ENCODE peak calls at places on chromosomes 13 and 19, in eight cellular contexts. J is neural crest cell, F is progenitor cell of endocrine pancreas, M is astrocyte of the spinal cord, G is thoracic aorta, T is AG09319, S is H9, V is mesothelial cell of epicardium. R is an unnamed sample.

GRCh38 chr19:39264306-39265290 is 3.6 kb upstream of the IFNL2 start:
- DNase-seq in F (no peak), S (peak; percentile 67), V (no peak), T (no peak), G (no peak), M (no peak), J (peak; percentile 28), R (no peak)

GRCh38 chr19:10812902-10813404 is 23.1 kb downstream of the TMED1 start:
- DNase-seq in J (no peak), V (no peak), S (no peak), F (no peak), M (peak; percentile 91), T (peak; percentile 81), G (peak; percentile 40), R (peak; percentile 92)

GRCh38 chr13:59960683-59961082 is 203.0 kb downstream of the DIAPH3 start:
- DNase-seq in M (no peak), G (no peak), J (no peak), S (no peak), F (no peak), T (no peak), V (no peak), R (no peak)

GRCh38 chr13:94711561-94712286 is 621 bp downstream of the SOX21 start:
- DNase-seq in J (peak; percentile 36), M (peak; percentile 43), G (no peak), S (peak; percentile 54), V (peak; percentile 47), F (peak; percentile 22), T (no peak), R (no peak)

GRCh38 chr13:78382481-78382880 is 220.9 kb downstream of the POU4F1 start:
- DNase-seq in M (no peak), F (no peak), T (no peak), S (no peak), J (no peak), V (no peak), G (no peak), R (no peak)

GRCh38 chr19:47681388-47681787 is 31.8 kb upstream of the EHD2 start:
- DNase-seq in S (no peak), M (no peak), J (no peak), T (no peak), V (no peak), G (no peak), F (no peak), R (no peak)

GRCh38 chr19:4556574-4557185 is 2.8 kb downstream of the SEMA6B start:
- DNase-seq in V (no peak), J (peak; percentile 43), G (no peak), S (peak; percentile 92), M (no peak), T (no peak), F (no peak), R (no peak)

GRCh38 chr19:283395-283794 is 7.8 kb downstream of the PLPP2 start:
- DNase-seq in J (no peak), M (no peak), F (no peak), G (no peak), S (no peak), T (no peak), V (no peak), R (no peak)

GRCh38 chr13:67966065-67966464 is 735.9 kb upstream of the PCDH9 start:
- DNase-seq in S (no peak), V (no peak), F (no peak), J (no peak), T (no peak), G (no peak), M (no peak), R (no peak)

GRCh38 chr19:46202426-46202825 is 27.1 kb upstream of the IGFL1 start:
- DNase-seq in S (no peak), M (no peak), V (no peak), T (no peak), J (no peak), G (no peak), F (no peak), R (no peak)

GRCh38 chr19:6676288-6676687 is 6.3 kb upstream of the TNFSF14 start:
- DNase-seq in S (no peak), V (no peak), M (no peak), J (no peak), F (no peak), G (no peak), T (no peak), R (no peak)

GRCh38 chr19:6677495-6677894 is 7.5 kb upstream of the TNFSF14 start:
- DNase-seq in F (no peak), S (peak; percentile 47), G (no peak), J (no peak), M (no peak), V (no peak), T (no peak), R (no peak)

GRCh38 chr19:6672693-6673290 is 2.8 kb upstream of the TNFSF14 start:
- DNase-seq in S (no peak), F (no peak), J (no peak), G (no peak), M (no peak), T (no peak), V (no peak), R (no peak)

GRCh38 chr19:6671960-6672359 is 2.0 kb upstream of the TNFSF14 start:
- DNase-seq in S (no peak), T (no peak), J (no peak), F (no peak), G (no peak), M (no peak), V (no peak), R (no peak)

GRCh38 chr19:6674868-6675305 is 4.9 kb upstream of the TNFSF14 start:
- DNase-seq in G (no peak), V (no peak), T (peak; percentile 12), S (peak; percentile 85), M (peak; percentile 43), J (peak; percentile 6), F (no peak), R (peak; percentile 54)
- TF ChIP-seq CTCF in G (no peak), V (no peak), T (no peak), S (no peak), M (no peak), J (no peak), F (no peak), R (no peak)

DNA sequence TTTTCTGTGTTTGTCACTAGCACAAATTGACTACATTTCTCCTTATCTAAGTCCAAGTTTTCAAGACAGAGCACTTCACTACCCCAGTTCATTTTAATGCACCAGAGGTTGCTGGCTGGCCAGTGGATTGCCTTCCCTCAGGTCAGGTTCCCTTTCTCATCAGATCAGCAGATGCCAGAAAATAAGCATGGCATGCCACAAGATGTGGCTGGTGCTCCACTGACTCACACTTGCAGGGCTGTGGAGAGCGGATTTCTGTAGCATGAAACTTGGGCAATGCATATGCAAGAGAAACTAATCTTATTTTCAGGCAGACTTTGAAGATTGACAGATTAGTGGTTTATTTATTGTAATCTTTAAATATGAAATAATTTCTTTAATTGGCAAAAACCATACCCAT is 79.5 kb downstream of the RUBCNL start:
- DNase-seq in F (no peak), G (no peak), S (no peak), M (peak; percentile 15), V (no peak), T (no peak), J (no peak), R (no peak)
- TF ChIP-seq CTCF in F (no peak), G (no peak), S (no peak), M (no peak), V (no peak), T (no peak), J (no peak), R (no peak)

GRCh38 chr13:25088562-25089221 is 7.2 kb upstream of the PABPC3 start:
- DNase-seq in G (no peak), S (no peak), F (no peak), J (no peak), T (no peak), M (no peak), V (no peak), R (no peak)

GRCh38 chr13:25084101-25084500 is 11.8 kb upstream of the PABPC3 start:
- DNase-seq in M (no peak), T (no peak), G (no peak), V (no peak), F (no peak), S (no peak), J (no peak), R (no peak)

GRCh38 chr13:25080773-25081172 is 15.2 kb upstream of the PABPC3 start:
- DNase-seq in G (no peak), F (no peak), T (no peak), M (no peak), J (no peak), S (no peak), V (no peak), R (no peak)

DNA sequence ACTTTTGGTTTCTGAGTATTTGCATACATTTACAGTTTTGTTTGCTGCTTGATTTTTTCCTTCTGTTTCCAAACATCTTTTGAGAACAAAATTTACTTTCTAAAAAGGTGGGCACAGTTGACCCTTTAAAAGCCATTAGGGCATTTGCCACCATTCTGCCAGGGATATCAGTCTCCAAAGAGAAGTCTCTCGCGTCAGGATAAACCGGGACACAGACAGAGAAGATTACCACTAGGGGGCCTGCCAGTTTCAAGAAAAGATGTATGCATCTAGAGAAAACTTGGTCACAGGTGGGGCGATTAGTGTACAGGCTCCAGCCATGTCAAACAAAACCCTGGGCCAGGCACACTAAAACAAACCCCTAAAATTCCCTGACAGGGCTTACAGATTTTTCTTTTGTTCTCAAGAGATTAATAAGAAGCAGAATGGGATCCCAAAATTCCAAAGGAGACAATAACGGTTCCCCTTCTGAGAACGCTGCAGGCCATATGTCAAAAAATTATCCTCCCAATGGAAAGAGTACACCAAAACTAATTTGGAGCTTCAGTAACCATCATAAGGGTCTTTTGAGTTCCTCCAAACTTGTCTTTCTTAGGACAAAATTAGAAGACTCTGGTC is 10.7 kb upstream of the PABPC3 start:
- DNase-seq in T (no peak), V (no peak), S (peak; percentile 54), J (peak; percentile 38), F (no peak), M (peak; percentile 43), G (no peak), R (peak; percentile 11)
- TF ChIP-seq CTCF in T (peak; percentile 70), V (peak; percentile 64), S (peak; percentile 80), J (peak; percentile 74), F (peak; percentile 56), M (peak; percentile 78), G (peak; percentile 15), R (peak; percentile 53)

GRCh38 chr19:14682084-14682483 is 7.4 kb upstream of the ADGRE3 start:
- DNase-seq in V (no peak), S (no peak), J (no peak), T (no peak), M (no peak), G (no peak), F (no peak), R (no peak)

GRCh38 chr19:14689598-14690503 is at the start of gene ZNF333:
- DNase-seq in T (peak; percentile 61), J (peak; percentile 98), F (peak; percentile 97), M (peak; percentile 89), S (peak; percentile 97), V (peak; percentile 93), G (peak; percentile 97), R (peak; percentile 88)

GRCh38 chr19:14683439-14683838 is 6.4 kb upstream of the ZNF333 start:
- DNase-seq in F (no peak), J (no peak), G (no peak), T (no peak), V (no peak), S (no peak), M (no peak), R (no peak)

DNA sequence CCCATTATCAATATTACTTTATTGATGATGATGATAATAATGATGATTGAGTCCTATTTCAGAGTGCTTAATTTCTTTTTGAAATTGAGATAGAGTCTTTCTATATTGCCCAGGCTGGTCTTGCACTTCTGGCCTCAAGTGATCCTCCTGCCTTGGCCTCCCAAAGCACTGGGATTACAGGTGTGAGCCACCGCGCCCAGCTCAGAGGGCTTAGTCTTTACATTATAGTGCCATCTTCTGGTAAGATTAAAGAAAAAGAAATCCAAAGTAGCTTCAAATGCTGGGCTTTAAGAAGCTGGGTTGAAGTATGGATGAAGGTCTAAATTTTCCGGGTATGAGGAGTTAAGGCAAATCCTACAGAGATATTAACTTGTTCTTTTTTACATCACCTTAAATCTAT is 3.4 kb upstream of the ZNF333 start:
- DNase-seq in G (no peak), T (no peak), V (no peak), F (no peak), M (peak; percentile 13), J (no peak), S (no peak), R (peak; percentile 25)
- TF ChIP-seq CTCF in G (no peak), T (no peak), V (no peak), F (peak; percentile 24), M (no peak), J (peak; percentile 47), S (peak; percentile 59), R (peak; percentile 17)

R was measured in fibroblast of the aortic adventitia.